ENCODE peak calls at places on chromosomes 6 and 20, in six cellular contexts. I is heart left ventricle, X is AG10803, Y is hepatocyte, T is Peyer's patch, G is astrocyte of the cerebellum. U is an unnamed sample.

GRCh38 chr6:108751851-108752732 is 96.1 kb upstream of the ARMC2 start:
- DNase-seq in I (no peak), X (no peak), Y (no peak), T (no peak), G (no peak), U (no peak)

GRCh38 chr6:26312501-26313390 is 52.3 kb upstream of the BTN3A2 start:
- DNase-seq in I (peak; percentile 76), X (peak; percentile 91), Y (peak; percentile 90), T (peak; percentile 81), G (no peak), U (peak; percentile 83)

GRCh38 chr6:72952808-72953630 is 272.3 kb downstream of the KHDC1L start:
- DNase-seq in I (no peak), X (no peak), Y (no peak), T (no peak), G (no peak), U (peak; percentile 44)

GRCh38 chr20:59363094-59363493 is 62.7 kb downstream of the EDN3 start:
- DNase-seq in I (no peak), X (no peak), Y (no peak), T (no peak), G (no peak), U (no peak)

GRCh38 chr6:109606362-109606761 is 84.6 kb downstream of the AK9 start:
- DNase-seq in I (no peak), X (no peak), Y (no peak), T (no peak), G (no peak), U (no peak)

GRCh38 chr6:141824258-141824795 is 308.4 kb upstream of the GJE1 start:
- DNase-seq in I (no peak), X (no peak), Y (no peak), T (no peak), G (no peak), U (no peak)

GRCh38 chr6:166512567-166512966 is 73.9 kb downstream of the RAMACL start:
- DNase-seq in I (no peak), X (no peak), Y (no peak), T (no peak), G (no peak), U (no peak)

GRCh38 chr6:160069050-160069454 is 52.6 kb upstream of the SLC22A1 start:
- DNase-seq in I (no peak), X (no peak), Y (no peak), T (no peak), G (no peak), U (no peak)

GRCh38 chr6:45566882-45567281 is 189.1 kb upstream of the SUPT3H start:
- DNase-seq in I (no peak), X (no peak), Y (peak; percentile 66), T (no peak), G (peak; percentile 42), U (peak; percentile 47)

GRCh38 chr6:14022673-14023072 is 94.9 kb upstream of the CD83 start:
- DNase-seq in I (no peak), X (no peak), Y (no peak), T (no peak), G (no peak), U (no peak)

GRCh38 chr20:57361517-57361916 is 10.5 kb downstream of the RAE1 start:
- DNase-seq in I (no peak), X (peak; percentile 84), Y (no peak), T (no peak), G (peak; percentile 60), U (peak; percentile 83)

GRCh38 chr6:81023708-81024107 is 728.8 kb downstream of the TENT5A start:
- DNase-seq in I (no peak), X (no peak), Y (no peak), T (no peak), G (no peak), U (no peak)

GRCh38 chr6:9516207-9516606 is 898.7 kb downstream of the TFAP2A start:
- DNase-seq in I (no peak), X (peak; percentile 66), Y (peak; percentile 64), T (no peak), G (no peak), U (peak; percentile 91)

GRCh38 chr20:46226602-46227001 is 81.7 kb downstream of the CDH22 start:
- DNase-seq in I (no peak), X (no peak), Y (no peak), T (no peak), G (no peak), U (peak; percentile 57)

GRCh38 chr6:40640591-40641293 is 53.6 kb upstream of the LRFN2 start:
- DNase-seq in I (peak; percentile 10), X (no peak), Y (no peak), T (no peak), G (no peak), U (no peak)

GRCh38 chr6:14804444-14805210 is 441.2 kb upstream of the JARID2 start:
- DNase-seq in I (peak; percentile 93), X (peak; percentile 93), Y (peak; percentile 84), T (peak; percentile 95), G (peak; percentile 82), U (peak; percentile 83)

GRCh38 chr6:28315628-28316027 is 20.3 kb downstream of the ZSCAN31 start:
- DNase-seq in I (no peak), X (no peak), Y (no peak), T (no peak), G (no peak), U (no peak)

GRCh38 chr20:32125511-32125910 is 16.0 kb downstream of the TM9SF4 start:
- DNase-seq in I (no peak), X (no peak), Y (no peak), T (no peak), G (no peak), U (no peak)

GRCh38 chr6:166640342-166641043 is 13.4 kb upstream of the RPS6KA2 start:
- DNase-seq in I (peak; percentile 58), X (no peak), Y (no peak), T (no peak), G (no peak), U (no peak)

GRCh38 chr6:98836025-98836961 is 1.9 kb downstream of the POU3F2 start:
- DNase-seq in I (no peak), X (no peak), Y (no peak), T (no peak), G (no peak), U (no peak)

GRCh38 chr6:41028618-41029486 is 10.2 kb downstream of the UNC5CL start:
- DNase-seq in I (no peak), X (no peak), Y (no peak), T (no peak), G (no peak), U (peak; percentile 11)

GRCh38 chr6:153729189-153729588 is 309.9 kb upstream of the OPRM1 start:
- DNase-seq in I (no peak), X (no peak), Y (no peak), T (no peak), G (no peak), U (no peak)

GRCh38 chr6:26571592-26572296 is 25.0 kb upstream of the ABT1 start:
- DNase-seq in I (peak; percentile 44), X (peak; percentile 85), Y (peak; percentile 86), T (peak; percentile 55), G (peak; percentile 60), U (peak; percentile 78)

GRCh38 chr6:27352850-27353249 is 35.7 kb upstream of the ZNF391 start:
- DNase-seq in I (no peak), X (no peak), Y (no peak), T (no peak), G (no peak), U (no peak)

GRCh38 chr20:37565134-37565811 is 37.6 kb upstream of the BLCAP start:
- DNase-seq in I (no peak), X (no peak), Y (no peak), T (no peak), G (no peak), U (no peak)

GRCh38 chr20:50509923-50510705 is at the start of gene PTPN1:
- DNase-seq in I (peak; percentile 99), X (peak; percentile 98), Y (peak; percentile 99), T (peak; percentile 100), G (peak; percentile 97), U (peak; percentile 100)

GRCh38 chr20:50504231-50504823 is 5.9 kb upstream of the PTPN1 start:
- DNase-seq in I (no peak), X (no peak), Y (no peak), T (no peak), G (no peak), U (no peak)

GRCh38 chr20:50501970-50502745 is 8.0 kb upstream of the PTPN1 start:
- DNase-seq in I (no peak), X (no peak), Y (no peak), T (no peak), G (no peak), U (no peak)

GRCh38 chr20:50508171-50508761 is 1.9 kb upstream of the PTPN1 start:
- DNase-seq in I (no peak), X (peak; percentile 60), Y (no peak), T (no peak), G (no peak), U (no peak)

GRCh38 chr20:50506270-50506579 is 4.0 kb upstream of the PTPN1 start:
- DNase-seq in I (no peak), X (no peak), Y (no peak), T (no peak), G (no peak), U (no peak)
- TF ChIP-seq CTCF in I (no peak), X (no peak), Y (no peak), T (no peak), G (no peak), U (peak; percentile 6)

DNA sequence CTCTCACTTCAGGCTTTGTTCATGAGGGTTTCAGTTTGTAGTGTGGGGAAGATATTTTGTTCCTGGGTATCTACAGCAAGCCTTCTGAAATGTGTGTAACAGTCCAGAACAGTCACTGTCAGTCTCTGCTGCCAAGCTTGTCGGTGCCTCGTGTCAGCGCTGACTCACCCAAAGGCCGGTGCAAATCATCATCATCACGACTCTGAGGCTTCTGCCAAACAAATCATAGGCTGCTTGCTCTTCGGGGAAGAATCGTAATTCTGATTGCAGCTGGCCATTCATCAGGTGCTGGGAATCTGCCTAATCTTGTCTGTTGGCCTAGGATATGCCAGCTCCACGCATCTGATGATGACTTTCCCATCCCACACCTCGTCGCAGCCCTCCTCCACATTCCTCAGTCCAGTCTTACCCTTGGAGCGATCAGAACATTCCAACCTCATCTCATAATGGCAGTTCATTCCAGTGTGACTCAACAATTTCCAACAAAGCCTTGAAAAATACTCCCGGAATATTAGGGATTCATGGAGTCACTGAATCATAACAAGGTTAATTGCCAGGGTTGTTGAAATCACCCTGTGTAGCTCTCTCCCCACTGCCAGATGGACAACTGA is 40.9 kb downstream of the ALDH8A1 start:
- DNase-seq in I (peak; percentile 47), X (peak; percentile 100), Y (peak; percentile 59), T (no peak), G (peak; percentile 87), U (peak; percentile 98)
- H3K4me3 ChIP-seq in I (no peak overlapping the region), X (peak overlapping the region; percentile 23), Y (no peak overlapping the region), T (no peak overlapping the region), G (no peak overlapping the region), U (peak overlapping the region; percentile 16)

GRCh38 chr20:25494506-25495188 is 87.2 kb downstream of the GINS1 start:
- DNase-seq in I (no peak), X (no peak), Y (no peak), T (no peak), G (no peak), U (no peak)
- TF ChIP-seq CTCF in I (no peak), X (no peak), Y (no peak), T (no peak), G (no peak), U (no peak)

GRCh38 chr6:35017461-35018183 is 123.5 kb downstream of the TCP11 start:
- DNase-seq in I (peak; percentile 54), X (peak; percentile 26), Y (no peak), T (no peak), G (no peak), U (peak; percentile 28)
- H3K4me3 ChIP-seq in I (peak overlapping the region; percentile 60), X (peak overlapping the region; percentile 24), Y (no peak overlapping the region), T (peak overlapping the region; percentile 48), G (no peak overlapping the region), U (peak overlapping the region; percentile 35)

U was measured in foreskin fibroblast.